ENCODE peak calls at places on chromosome 15, in six cellular contexts. One of them, this sample, is unnamed.
A peak's percentile ranks its signal among the peaks of the same experiment; 100 is the strongest.

GRCh38 chr15:101401286-101401685 is 88.2 kb downstream of the PCSK6 start:
- DNase-seq in psoas muscle: no peak
- DNase-seq in PC-9: no peak
- DNase-seq in Peyer's patch: no peak
- DNase-seq in sigmoid colon: no peak
- DNase-seq in endodermal cell: no peak
- DNase-seq in this sample: no peak

GRCh38 chr15:35925634-35926380 is 379.8 kb upstream of the DPH6 start:
- DNase-seq in endodermal cell: no peak
- DNase-seq in PC-9: no peak
- DNase-seq in sigmoid colon: no peak
- DNase-seq in Peyer's patch: no peak
- DNase-seq in psoas muscle: no peak
- DNase-seq in this sample: no peak

GRCh38 chr15:99165020-99165790 is 60.3 kb downstream of the SYNM start:
- DNase-seq in Peyer's patch: no peak
- DNase-seq in psoas muscle: no peak
- DNase-seq in sigmoid colon: no peak
- DNase-seq in endodermal cell: no peak
- DNase-seq in PC-9: no peak
- DNase-seq in this sample: no peak

GRCh38 chr15:39509941-39510845 is 70.7 kb upstream of the THBS1 start:
- DNase-seq in sigmoid colon: no peak
- DNase-seq in PC-9: no peak
- DNase-seq in Peyer's patch: no peak
- DNase-seq in psoas muscle: peak; percentile 52
- DNase-seq in endodermal cell: no peak
- DNase-seq in this sample: no peak

GRCh38 chr15:95469601-95470000 is 860.9 kb upstream of the NR2F2 start:
- DNase-seq in sigmoid colon: no peak
- DNase-seq in Peyer's patch: no peak
- DNase-seq in PC-9: no peak
- DNase-seq in psoas muscle: no peak
- DNase-seq in endodermal cell: no peak
- DNase-seq in this sample: no peak

GRCh38 chr15:44261007-44261706 is 27.4 kb upstream of the GOLM2 start:
- DNase-seq in PC-9: no peak
- DNase-seq in psoas muscle: no peak
- DNase-seq in Peyer's patch: no peak
- DNase-seq in sigmoid colon: no peak
- DNase-seq in endodermal cell: peak; percentile 85
- DNase-seq in this sample: no peak

GRCh38 chr15:100043069-100043641 is 298.6 kb downstream of the ADAMTS17 start:
- DNase-seq in endodermal cell: no peak
- DNase-seq in PC-9: peak; percentile 78
- DNase-seq in sigmoid colon: no peak
- DNase-seq in Peyer's patch: no peak
- DNase-seq in psoas muscle: peak; percentile 78
- DNase-seq in this sample: no peak

GRCh38 chr15:100869151-100869999 is 10.3 kb upstream of the ALDH1A3 start:
- DNase-seq in sigmoid colon: no peak
- DNase-seq in psoas muscle: no peak
- DNase-seq in PC-9: no peak
- DNase-seq in endodermal cell: peak; percentile 91
- DNase-seq in Peyer's patch: no peak
- DNase-seq in this sample: no peak

GRCh38 chr15:98650871-98651481 is 2.6 kb downstream of the IGF1R start:
- DNase-seq in sigmoid colon: no peak
- DNase-seq in psoas muscle: no peak
- DNase-seq in PC-9: no peak
- DNase-seq in endodermal cell: peak; percentile 59
- DNase-seq in Peyer's patch: no peak
- DNase-seq in this sample: no peak

GRCh38 chr15:92899910-92900711 is at the start of gene CHD2:
- DNase-seq in PC-9: peak; percentile 70
- DNase-seq in Peyer's patch: peak; percentile 89
- DNase-seq in endodermal cell: peak; percentile 89
- DNase-seq in psoas muscle: peak; percentile 73
- DNase-seq in sigmoid colon: peak; percentile 74
- DNase-seq in this sample: peak; percentile 64

GRCh38 chr15:39140060-39140604 is 440.7 kb upstream of the THBS1 start:
- DNase-seq in psoas muscle: no peak
- DNase-seq in endodermal cell: no peak
- DNase-seq in Peyer's patch: no peak
- DNase-seq in PC-9: peak; percentile 51
- DNase-seq in sigmoid colon: no peak
- DNase-seq in this sample: no peak

GRCh38 chr15:74124196-74124595 is 6.2 kb upstream of the ISLR2 start:
- DNase-seq in sigmoid colon: no peak
- DNase-seq in psoas muscle: no peak
- DNase-seq in Peyer's patch: no peak
- DNase-seq in PC-9: no peak
- DNase-seq in endodermal cell: peak; percentile 51
- DNase-seq in this sample: no peak

GRCh38 chr15:88400069-88400468 is 67.1 kb downstream of the MRPL46 start:
- DNase-seq in psoas muscle: no peak
- DNase-seq in PC-9: no peak
- DNase-seq in endodermal cell: no peak
- DNase-seq in sigmoid colon: no peak
- DNase-seq in Peyer's patch: no peak
- DNase-seq in this sample: no peak

GRCh38 chr15:41882689-41883483 is 11.0 kb downstream of the SPTBN5 start:
- DNase-seq in Peyer's patch: no peak
- DNase-seq in sigmoid colon: no peak
- DNase-seq in PC-9: no peak
- DNase-seq in psoas muscle: no peak
- DNase-seq in endodermal cell: no peak
- DNase-seq in this sample: no peak

GRCh38 chr15:66864871-66865281 is 162.8 kb downstream of the SMAD6 start:
- DNase-seq in PC-9: no peak
- DNase-seq in endodermal cell: peak; percentile 30
- DNase-seq in sigmoid colon: peak; percentile 45
- DNase-seq in Peyer's patch: no peak
- DNase-seq in psoas muscle: no peak
- DNase-seq in this sample: no peak

GRCh38 chr15:90903733-90904536 is 833 bp downstream of the MAN2A2 start:
- DNase-seq in psoas muscle: peak; percentile 45
- DNase-seq in sigmoid colon: no peak
- DNase-seq in endodermal cell: peak; percentile 88
- DNase-seq in Peyer's patch: no peak
- DNase-seq in PC-9: no peak
- DNase-seq in this sample: no peak

GRCh38 chr15:25773248-25773647 is 89.9 kb downstream of the ATP10A start:
- DNase-seq in endodermal cell: no peak
- DNase-seq in Peyer's patch: no peak
- DNase-seq in sigmoid colon: no peak
- DNase-seq in PC-9: no peak
- DNase-seq in psoas muscle: no peak
- DNase-seq in this sample: no peak

GRCh38 chr15:85377986-85378385 is 2.4 kb upstream of the AKAP13 start:
- DNase-seq in Peyer's patch: no peak
- DNase-seq in PC-9: no peak
- DNase-seq in sigmoid colon: no peak
- DNase-seq in psoas muscle: no peak
- DNase-seq in endodermal cell: peak; percentile 90
- DNase-seq in this sample: no peak

GRCh38 chr15:85381850-85382751 is 1.7 kb downstream of the AKAP13 start:
- DNase-seq in sigmoid colon: no peak
- DNase-seq in psoas muscle: no peak
- DNase-seq in Peyer's patch: no peak
- DNase-seq in endodermal cell: no peak
- DNase-seq in PC-9: no peak
- DNase-seq in this sample: no peak

GRCh38 chr15:85380860-85381535 is 595 bp downstream of the AKAP13 start:
- DNase-seq in psoas muscle: peak; percentile 71
- DNase-seq in sigmoid colon: peak; percentile 73
- DNase-seq in Peyer's patch: peak; percentile 51
- DNase-seq in PC-9: peak; percentile 57
- DNase-seq in endodermal cell: no peak
- DNase-seq in this sample: no peak

GRCh38 chr15:85379403-85380131 is 836 bp upstream of the AKAP13 start:
- DNase-seq in Peyer's patch: peak; percentile 63
- DNase-seq in endodermal cell: peak; percentile 62
- DNase-seq in psoas muscle: no peak
- DNase-seq in PC-9: no peak
- DNase-seq in sigmoid colon: no peak
- DNase-seq in this sample: no peak

GRCh38 chr15:85380217-85380859 is at the start of gene AKAP13:
- DNase-seq in Peyer's patch: peak; percentile 93
- DNase-seq in sigmoid colon: peak; percentile 99
- DNase-seq in psoas muscle: peak; percentile 98
- DNase-seq in endodermal cell: peak; percentile 99
- DNase-seq in PC-9: peak; percentile 94
- DNase-seq in this sample: peak; percentile 85
- TF ChIP-seq CTCF in Peyer's patch: no peak
- TF ChIP-seq CTCF in sigmoid colon: no peak
- TF ChIP-seq CTCF in psoas muscle: no peak
- TF ChIP-seq CTCF in endodermal cell: no peak
- TF ChIP-seq CTCF in PC-9: no peak
- TF ChIP-seq CTCF in this sample: no peak

DNA sequence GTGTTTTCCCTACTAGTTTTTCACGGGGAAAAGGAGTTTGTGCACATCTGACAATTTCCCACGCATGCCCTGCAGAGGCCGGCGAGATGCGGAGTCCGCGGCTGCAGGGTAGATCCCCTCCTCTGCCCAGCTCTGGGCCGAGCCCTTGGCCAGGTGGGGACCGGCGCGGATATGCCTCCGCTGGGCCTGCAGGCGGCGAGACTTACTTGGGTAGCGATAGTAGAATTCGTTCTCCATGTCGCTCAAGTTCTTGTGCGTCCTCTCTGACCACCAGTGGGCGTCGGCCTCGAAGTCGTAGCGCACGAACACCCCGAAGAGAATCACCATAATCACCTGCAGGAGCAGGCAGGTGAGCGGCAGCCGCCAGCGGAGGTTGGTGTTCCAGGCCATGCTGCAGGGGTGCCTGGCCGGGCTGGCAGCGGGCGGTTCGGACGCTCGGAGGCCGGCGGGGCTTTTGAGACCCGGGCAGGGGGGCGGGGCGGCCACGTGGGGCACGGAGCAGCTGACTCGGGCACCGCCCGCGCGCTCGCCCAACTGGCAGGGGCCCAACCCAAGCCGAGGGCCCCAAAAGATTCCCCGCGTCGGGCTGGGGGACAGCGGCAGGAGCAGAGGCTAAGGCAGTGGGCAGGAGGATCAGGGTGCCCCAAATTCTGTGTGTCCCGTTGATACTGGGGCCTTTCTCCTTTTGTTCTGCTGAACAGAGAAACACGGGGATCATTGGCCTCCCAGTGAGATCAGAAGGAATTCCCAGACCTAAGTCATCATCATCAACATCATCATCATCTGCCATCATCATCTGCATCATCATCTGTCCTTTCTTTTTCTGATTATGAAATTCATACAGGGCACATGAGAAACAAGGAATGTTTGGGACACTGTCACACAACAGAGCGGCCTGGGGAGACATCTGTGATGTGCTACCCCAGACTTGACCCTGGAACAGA is at the start of gene RHCG:
- DNase-seq in Peyer's patch: no peak
- DNase-seq in endodermal cell: peak; percentile 95
- DNase-seq in psoas muscle: no peak
- DNase-seq in sigmoid colon: no peak
- DNase-seq in PC-9: peak; percentile 59
- DNase-seq in this sample: peak; percentile 42
- TF ChIP-seq CTCF in Peyer's patch: no peak
- TF ChIP-seq CTCF in endodermal cell: peak; percentile 89
- TF ChIP-seq CTCF in psoas muscle: no peak
- TF ChIP-seq CTCF in sigmoid colon: peak; percentile 13
- TF ChIP-seq CTCF in PC-9: no peak
- TF ChIP-seq CTCF in this sample: peak; percentile 74

GRCh38 chr15:75201609-75202250 is at the start of gene C15orf39:
- DNase-seq in sigmoid colon: peak; percentile 84
- DNase-seq in endodermal cell: peak; percentile 94
- DNase-seq in Peyer's patch: peak; percentile 68
- DNase-seq in psoas muscle: peak; percentile 85
- DNase-seq in PC-9: peak; percentile 74
- DNase-seq in this sample: peak; percentile 73
- TF ChIP-seq CTCF in sigmoid colon: peak; percentile 55
- TF ChIP-seq CTCF in endodermal cell: peak; percentile 99
- TF ChIP-seq CTCF in Peyer's patch: peak; percentile 99
- TF ChIP-seq CTCF in psoas muscle: peak; percentile 86
- TF ChIP-seq CTCF in PC-9: peak; percentile 73
- TF ChIP-seq CTCF in this sample: peak; percentile 92

GRCh38 chr15:65836665-65837064 is 32.6 kb upstream of the RAB11A start:
- DNase-seq in sigmoid colon: no peak
- DNase-seq in PC-9: no peak
- DNase-seq in endodermal cell: peak; percentile 85
- DNase-seq in psoas muscle: no peak
- DNase-seq in Peyer's patch: no peak
- DNase-seq in this sample: no peak
- TF ChIP-seq CTCF in sigmoid colon: no peak
- TF ChIP-seq CTCF in PC-9: peak; percentile 27
- TF ChIP-seq CTCF in endodermal cell: peak; percentile 74
- TF ChIP-seq CTCF in psoas muscle: no peak
- TF ChIP-seq CTCF in Peyer's patch: no peak
- TF ChIP-seq CTCF in this sample: peak; percentile 26

GRCh38 chr15:71251548-71252035 is 136.3 kb downstream of the THSD4 start:
- DNase-seq in Peyer's patch: no peak
- DNase-seq in psoas muscle: no peak
- DNase-seq in PC-9: no peak
- DNase-seq in endodermal cell: no peak
- DNase-seq in sigmoid colon: no peak
- DNase-seq in this sample: no peak

GRCh38 chr15:71245588-71245987 is 130.3 kb downstream of the THSD4 start:
- DNase-seq in Peyer's patch: no peak
- DNase-seq in sigmoid colon: no peak
- DNase-seq in psoas muscle: no peak
- DNase-seq in PC-9: no peak
- DNase-seq in endodermal cell: no peak
- DNase-seq in this sample: no peak

GRCh38 chr15:71250936-71251468 is 135.7 kb downstream of the THSD4 start:
- DNase-seq in psoas muscle: no peak
- DNase-seq in Peyer's patch: no peak
- DNase-seq in endodermal cell: no peak
- DNase-seq in sigmoid colon: no peak
- DNase-seq in PC-9: no peak
- DNase-seq in this sample: no peak

GRCh38 chr15:71252036-71252898 is 137.0 kb downstream of the THSD4 start:
- DNase-seq in Peyer's patch: no peak
- DNase-seq in sigmoid colon: no peak
- DNase-seq in psoas muscle: no peak
- DNase-seq in endodermal cell: no peak
- DNase-seq in PC-9: peak; percentile 82
- DNase-seq in this sample: no peak

DNA sequence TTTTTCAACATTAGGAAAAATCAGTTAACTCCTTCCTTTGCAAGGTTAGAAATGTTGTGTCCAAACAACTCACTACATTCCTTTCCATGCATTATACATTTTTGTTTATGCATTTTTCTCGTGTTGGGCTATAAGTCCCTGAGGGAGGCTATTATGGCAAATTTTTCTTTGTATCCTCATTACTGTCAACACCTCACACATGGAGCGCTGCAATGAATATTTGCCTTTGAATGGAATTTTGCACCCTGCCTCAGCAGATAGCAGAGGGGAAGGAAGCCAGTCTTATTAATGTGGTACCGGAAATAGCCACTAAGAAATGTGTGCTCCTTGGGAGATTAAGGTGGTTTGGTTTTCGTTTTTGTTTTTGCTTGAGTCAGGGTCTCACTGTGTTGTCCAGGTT is 134.7 kb downstream of the THSD4 start:
- DNase-seq in endodermal cell: no peak
- DNase-seq in sigmoid colon: no peak
- DNase-seq in Peyer's patch: no peak
- DNase-seq in PC-9: no peak
- DNase-seq in psoas muscle: no peak
- DNase-seq in this sample: no peak
- TF ChIP-seq CTCF in endodermal cell: no peak
- TF ChIP-seq CTCF in sigmoid colon: no peak
- TF ChIP-seq CTCF in Peyer's patch: no peak
- TF ChIP-seq CTCF in PC-9: no peak
- TF ChIP-seq CTCF in psoas muscle: no peak
- TF ChIP-seq CTCF in this sample: no peak